ENCODE peak calls at places on chromosomes 7 and 10, in seven cellular contexts. H is NCI-H1105; S is fibroblast of the aortic adventitia; W is amniotic stem cell; C is LoVo; N is Daoy; E is CD4-positive, alpha-beta memory T cell. M is an unnamed sample.

GRCh38 chr10:33965795-33966581 is 631.5 kb upstream of the NRP1 start:
- DNase-seq in N (no peak), C (no peak), S (no peak), E (no peak), H (no peak), W (no peak), M (no peak)

GRCh38 chr10:31630866-31631567 is 297.6 kb downstream of the ARHGAP12 start:
- DNase-seq in S (peak; percentile 37), N (no peak), E (no peak), C (no peak), H (no peak), W (no peak), M (no peak)

GRCh38 chr10:128062837-128063563 is 63.2 kb downstream of the MKI67 start:
- DNase-seq in S (no peak), E (peak; percentile 70), C (no peak), N (no peak), W (no peak), H (no peak), M (peak; percentile 10)

GRCh38 chr7:139118803-139119485 is 9.4 kb upstream of the ZC3HAV1 start:
- DNase-seq in S (peak; percentile 14), H (no peak), C (no peak), E (peak; percentile 47), N (peak; percentile 74), W (no peak), M (no peak)

GRCh38 chr10:16910795-16911164 is 93.6 kb upstream of the RSU1 start:
- DNase-seq in E (no peak), W (no peak), C (no peak), N (no peak), H (no peak), S (no peak), M (no peak)

GRCh38 chr10:30041394-30042105 is 17.8 kb downstream of the JCAD start:
- DNase-seq in H (no peak), E (no peak), S (no peak), N (no peak), W (no peak), C (no peak), M (no peak)

GRCh38 chr7:98213296-98213873 is 2.1 kb downstream of the BHLHA15 start:
- DNase-seq in E (no peak), S (no peak), C (no peak), W (no peak), N (no peak), H (no peak), M (no peak)

GRCh38 chr10:61847640-61848039 is 53.9 kb upstream of the ARID5B start:
- DNase-seq in E (no peak), C (no peak), N (no peak), S (no peak), W (no peak), H (no peak), M (no peak)

GRCh38 chr10:42482411-42482810 is 156.0 kb downstream of the ZNF33B start:
- DNase-seq in H (no peak), E (no peak), N (no peak), C (no peak), W (no peak), S (no peak), M (no peak)

GRCh38 chr10:114266521-114266920 is 27.5 kb downstream of the VWA2 start:
- DNase-seq in H (peak; percentile 76), W (no peak), N (peak; percentile 69), E (no peak), C (no peak), S (peak; percentile 84), M (no peak)

GRCh38 chr10:29595636-29596225 is 39.0 kb downstream of the SVIL start:
- DNase-seq in H (no peak), S (no peak), N (no peak), W (no peak), E (no peak), C (no peak), M (no peak)

GRCh38 chr10:103659674-103660363 is 166.3 kb downstream of the NEURL1 start:
- DNase-seq in W (peak; percentile 75), E (peak; percentile 57), N (peak; percentile 90), C (peak; percentile 88), H (no peak), S (peak; percentile 90), M (no peak)

GRCh38 chr7:82444220-82445049 is 858 bp upstream of the CACNA2D1 start:
- DNase-seq in S (no peak), C (peak; percentile 11), E (no peak), N (no peak), H (peak; percentile 88), W (peak; percentile 35), M (no peak)

GRCh38 chr10:63588436-63589180 is 67.4 kb downstream of the REEP3 start:
- DNase-seq in W (no peak), E (no peak), H (no peak), C (no peak), S (no peak), N (no peak), M (no peak)

GRCh38 chr10:62023289-62023688 is 121.8 kb downstream of the ARID5B start:
- DNase-seq in W (no peak), N (no peak), C (no peak), S (no peak), H (no peak), E (no peak), M (no peak)

GRCh38 chr10:5282137-5282536 is 82.6 kb upstream of the UCN3 start:
- DNase-seq in N (no peak), C (peak; percentile 46), W (no peak), S (no peak), E (no peak), H (no peak), M (no peak)

GRCh38 chr10:1188556-1189135 is 132.5 kb downstream of the WDR37 start:
- DNase-seq in E (no peak), N (no peak), S (no peak), C (no peak), H (no peak), W (no peak), M (peak; percentile 22)

GRCh38 chr10:104353325-104354048 is at the start of gene CFAP58:
- DNase-seq in H (peak; percentile 60), C (peak; percentile 92), E (peak; percentile 87), W (no peak), S (peak; percentile 81), N (peak; percentile 80), M (peak; percentile 87)

GRCh38 chr10:126199221-126199998 is 188.9 kb downstream of the ADAM12 start:
- DNase-seq in E (no peak), S (peak; percentile 99), C (peak; percentile 33), N (peak; percentile 96), W (peak; percentile 95), H (no peak), M (no peak)

GRCh38 chr10:70158113-70158512 is 11.6 kb upstream of the TYSND1 start:
- DNase-seq in N (no peak), H (no peak), E (no peak), C (no peak), S (peak; percentile 42), W (no peak), M (no peak)

GRCh38 chr7:104096683-104097082 is 107.2 kb upstream of the RELN start:
- DNase-seq in N (peak; percentile 61), E (no peak), H (no peak), W (no peak), S (peak; percentile 26), C (peak; percentile 20), M (no peak)

GRCh38 chr7:137801003-137801402 is 45.8 kb downstream of the DGKI start:
- DNase-seq in E (no peak), H (no peak), N (peak; percentile 51), W (peak; percentile 17), C (no peak), S (peak; percentile 27), M (no peak)

GRCh38 chr10:62270020-62270419 is 1.4 kb upstream of the RTKN2 start:
- DNase-seq in W (no peak), E (no peak), H (no peak), S (no peak), N (peak; percentile 38), C (no peak), M (no peak)

GRCh38 chr10:3077506-3077905 is 10.2 kb downstream of the PFKP start:
- DNase-seq in E (no peak), W (no peak), C (no peak), H (no peak), S (no peak), N (no peak), M (no peak)

GRCh38 chr10:111983970-111984525 is 199.5 kb downstream of the GPAM start:
- DNase-seq in C (no peak), H (no peak), E (no peak), S (no peak), W (no peak), N (no peak), M (no peak)

GRCh38 chr7:100155553-100156317 is 2.8 kb downstream of the TRAPPC14 start:
- DNase-seq in N (no peak), S (no peak), C (no peak), E (no peak), H (no peak), W (no peak), M (no peak)

GRCh38 chr10:44911081-44911540 is at the start of gene TMEM72:
- DNase-seq in S (no peak), C (no peak), E (no peak), N (no peak), W (no peak), H (no peak), M (no peak)

GRCh38 chr7:127766831-127767489 is 115.0 kb downstream of the SND1 start:
- DNase-seq in H (no peak), W (no peak), C (no peak), E (no peak), N (no peak), S (no peak), M (no peak)

GRCh38 chr10:31912289-31912688 is 16.3 kb downstream of the ARHGAP12 start:
- DNase-seq in N (no peak), C (peak; percentile 35), H (no peak), E (no peak), W (no peak), S (peak; percentile 58), M (no peak)

GRCh38 chr7:47153076-47153475 is 428.8 kb downstream of the TNS3 start:
- DNase-seq in N (peak; percentile 55), S (peak; percentile 79), H (peak; percentile 83), C (peak; percentile 49), E (no peak), W (peak; percentile 15), M (no peak)

GRCh38 chr10:105974803-105975456 is 1189.6 kb downstream of the SORCS1 start:
- DNase-seq in S (peak; percentile 21), C (peak; percentile 53), N (no peak), E (no peak), H (no peak), W (no peak), M (no peak)

GRCh38 chr10:43214071-43214955 is 52.6 kb downstream of the RASGEF1A start:
- DNase-seq in S (peak; percentile 20), N (peak; percentile 33), H (no peak), E (no peak), C (no peak), W (no peak), M (no peak)

GRCh38 chr7:1432411-1433082 is 26.7 kb downstream of the MICALL2 start:
- DNase-seq in C (peak; percentile 74), S (peak; percentile 51), H (peak; percentile 68), N (peak; percentile 76), W (peak; percentile 19), E (peak; percentile 61), M (peak; percentile 81)